ENCODE peak calls at places on chromosomes 16 and 17, in seven cellular contexts. One of them, this sample, is unnamed.
A peak's percentile ranks its signal among the peaks of the same experiment; 100 is the strongest.

GRCh38 chr17:59436900-59437299 is 105.4 kb downstream of the YPEL2 start:
- DNase-seq in astrocyte of the spinal cord: no peak
- DNase-seq in fibroblast of lung: no peak
- DNase-seq in B cell: no peak
- DNase-seq in RWPE1: no peak
- DNase-seq in sigmoid colon: no peak
- DNase-seq in tibial artery: no peak
- DNase-seq in this sample: no peak

GRCh38 chr16:66278111-66278531 is 88.4 kb upstream of the CDH5 start:
- DNase-seq in astrocyte of the spinal cord: no peak
- DNase-seq in fibroblast of lung: no peak
- DNase-seq in B cell: no peak
- DNase-seq in RWPE1: peak; percentile 75
- DNase-seq in sigmoid colon: peak; percentile 33
- DNase-seq in tibial artery: no peak
- DNase-seq in this sample: no peak

GRCh38 chr17:55421179-55421934 is at the start of gene MMD:
- DNase-seq in astrocyte of the spinal cord: no peak
- DNase-seq in fibroblast of lung: no peak
- DNase-seq in B cell: peak; percentile 42
- DNase-seq in RWPE1: peak; percentile 71
- DNase-seq in sigmoid colon: peak; percentile 78
- DNase-seq in tibial artery: no peak
- DNase-seq in this sample: peak; percentile 28

GRCh38 chr17:80263253-80264047 is 2.8 kb downstream of the RNF213 start:
- DNase-seq in astrocyte of the spinal cord: peak; percentile 82
- DNase-seq in fibroblast of lung: peak; percentile 94
- DNase-seq in B cell: peak; percentile 89
- DNase-seq in RWPE1: peak; percentile 42
- DNase-seq in sigmoid colon: peak; percentile 95
- DNase-seq in tibial artery: peak; percentile 90
- DNase-seq in this sample: peak; percentile 98

GRCh38 chr17:56752263-56752662 is 81.5 kb downstream of the C17orf67 start:
- DNase-seq in astrocyte of the spinal cord: no peak
- DNase-seq in fibroblast of lung: no peak
- DNase-seq in B cell: no peak
- DNase-seq in RWPE1: no peak
- DNase-seq in sigmoid colon: no peak
- DNase-seq in tibial artery: no peak
- DNase-seq in this sample: no peak

GRCh38 chr16:918741-919657 is 51.8 kb downstream of the LMF1 start:
- DNase-seq in astrocyte of the spinal cord: no peak
- DNase-seq in fibroblast of lung: no peak
- DNase-seq in B cell: no peak
- DNase-seq in RWPE1: no peak
- DNase-seq in sigmoid colon: no peak
- DNase-seq in tibial artery: no peak
- DNase-seq in this sample: no peak

GRCh38 chr16:1979271-1980025 is 1.8 kb downstream of the NOXO1 start:
- DNase-seq in astrocyte of the spinal cord: no peak
- DNase-seq in fibroblast of lung: no peak
- DNase-seq in B cell: peak; percentile 59
- DNase-seq in RWPE1: peak; percentile 69
- DNase-seq in sigmoid colon: no peak
- DNase-seq in tibial artery: no peak
- DNase-seq in this sample: peak; percentile 52

GRCh38 chr16:64626771-64627170 is 495.1 kb downstream of the CDH11 start:
- DNase-seq in astrocyte of the spinal cord: peak; percentile 10
- DNase-seq in fibroblast of lung: no peak
- DNase-seq in B cell: no peak
- DNase-seq in RWPE1: no peak
- DNase-seq in sigmoid colon: no peak
- DNase-seq in tibial artery: no peak
- DNase-seq in this sample: no peak

GRCh38 chr16:68737046-68737729 is at the start of gene CDH1:
- DNase-seq in astrocyte of the spinal cord: no peak
- DNase-seq in fibroblast of lung: no peak
- DNase-seq in B cell: peak; percentile 69
- DNase-seq in RWPE1: peak; percentile 99
- DNase-seq in sigmoid colon: no peak
- DNase-seq in tibial artery: no peak
- DNase-seq in this sample: peak; percentile 36

GRCh38 chr16:23711785-23712184 is 1.2 kb downstream of the ERN2 start:
- DNase-seq in astrocyte of the spinal cord: no peak
- DNase-seq in fibroblast of lung: no peak
- DNase-seq in B cell: no peak
- DNase-seq in RWPE1: no peak
- DNase-seq in sigmoid colon: no peak
- DNase-seq in tibial artery: no peak
- DNase-seq in this sample: no peak

GRCh38 chr16:70163596-70163995 is 10.0 kb upstream of the CLEC18C start:
- DNase-seq in astrocyte of the spinal cord: no peak
- DNase-seq in fibroblast of lung: no peak
- DNase-seq in B cell: no peak
- DNase-seq in RWPE1: no peak
- DNase-seq in sigmoid colon: no peak
- DNase-seq in tibial artery: no peak
- DNase-seq in this sample: no peak

GRCh38 chr17:7839890-7840260 is 5.9 kb downstream of the KDM6B start:
- DNase-seq in astrocyte of the spinal cord: peak; percentile 23
- DNase-seq in fibroblast of lung: peak; percentile 56
- DNase-seq in B cell: peak; percentile 24
- DNase-seq in RWPE1: no peak
- DNase-seq in sigmoid colon: peak; percentile 63
- DNase-seq in tibial artery: no peak
- DNase-seq in this sample: peak; percentile 68

GRCh38 chr17:63954402-63955063 is 18.2 kb downstream of the SCN4A start:
- DNase-seq in astrocyte of the spinal cord: no peak
- DNase-seq in fibroblast of lung: no peak
- DNase-seq in B cell: peak; percentile 81
- DNase-seq in RWPE1: no peak
- DNase-seq in sigmoid colon: no peak
- DNase-seq in tibial artery: no peak
- DNase-seq in this sample: peak; percentile 77

GRCh38 chr16:84526794-84527485 is 22.5 kb upstream of the MEAK7 start:
- DNase-seq in astrocyte of the spinal cord: peak; percentile 62
- DNase-seq in fibroblast of lung: peak; percentile 49
- DNase-seq in B cell: no peak
- DNase-seq in RWPE1: no peak
- DNase-seq in sigmoid colon: no peak
- DNase-seq in tibial artery: peak; percentile 38
- DNase-seq in this sample: no peak

GRCh38 chr17:16215965-16216316 is 607 bp upstream of the NCOR1 start:
- DNase-seq in astrocyte of the spinal cord: no peak
- DNase-seq in fibroblast of lung: no peak
- DNase-seq in B cell: no peak
- DNase-seq in RWPE1: no peak
- DNase-seq in sigmoid colon: no peak
- DNase-seq in tibial artery: peak; percentile 20
- DNase-seq in this sample: peak; percentile 42

GRCh38 chr17:78873519-78874340 is 29.3 kb downstream of the CEP295NL start:
- DNase-seq in astrocyte of the spinal cord: peak; percentile 82
- DNase-seq in fibroblast of lung: peak; percentile 62
- DNase-seq in B cell: no peak
- DNase-seq in RWPE1: no peak
- DNase-seq in sigmoid colon: no peak
- DNase-seq in tibial artery: no peak
- DNase-seq in this sample: no peak

GRCh38 chr16:52251495-52251894 is 295.4 kb downstream of the TOX3 start:
- DNase-seq in astrocyte of the spinal cord: no peak
- DNase-seq in fibroblast of lung: no peak
- DNase-seq in B cell: no peak
- DNase-seq in RWPE1: peak; percentile 38
- DNase-seq in sigmoid colon: no peak
- DNase-seq in tibial artery: no peak
- DNase-seq in this sample: no peak

GRCh38 chr17:73427198-73427597 is 115.4 kb upstream of the CDC42EP4 start:
- DNase-seq in astrocyte of the spinal cord: no peak
- DNase-seq in fibroblast of lung: no peak
- DNase-seq in B cell: no peak
- DNase-seq in RWPE1: no peak
- DNase-seq in sigmoid colon: no peak
- DNase-seq in tibial artery: no peak
- DNase-seq in this sample: no peak

GRCh38 chr16:57485916-57486857 is at the start of gene DOK4:
- DNase-seq in astrocyte of the spinal cord: peak; percentile 39
- DNase-seq in fibroblast of lung: peak; percentile 49
- DNase-seq in B cell: peak; percentile 98
- DNase-seq in RWPE1: peak; percentile 96
- DNase-seq in sigmoid colon: peak; percentile 88
- DNase-seq in tibial artery: peak; percentile 74
- DNase-seq in this sample: peak; percentile 81

GRCh38 chr17:72267601-72268000 is 146.8 kb downstream of the SOX9 start:
- DNase-seq in astrocyte of the spinal cord: no peak
- DNase-seq in fibroblast of lung: no peak
- DNase-seq in B cell: no peak
- DNase-seq in RWPE1: no peak
- DNase-seq in sigmoid colon: no peak
- DNase-seq in tibial artery: no peak
- DNase-seq in this sample: no peak

GRCh38 chr16:65071371-65072311 is 50.2 kb downstream of the CDH11 start:
- DNase-seq in astrocyte of the spinal cord: peak; percentile 56
- DNase-seq in fibroblast of lung: peak; percentile 73
- DNase-seq in B cell: no peak
- DNase-seq in RWPE1: no peak
- DNase-seq in sigmoid colon: peak; percentile 80
- DNase-seq in tibial artery: peak; percentile 75
- DNase-seq in this sample: no peak

GRCh38 chr16:8996891-8997290 is 33.2 kb upstream of the USP7 start:
- DNase-seq in astrocyte of the spinal cord: no peak
- DNase-seq in fibroblast of lung: no peak
- DNase-seq in B cell: no peak
- DNase-seq in RWPE1: no peak
- DNase-seq in sigmoid colon: no peak
- DNase-seq in tibial artery: no peak
- DNase-seq in this sample: peak; percentile 6

DNA sequence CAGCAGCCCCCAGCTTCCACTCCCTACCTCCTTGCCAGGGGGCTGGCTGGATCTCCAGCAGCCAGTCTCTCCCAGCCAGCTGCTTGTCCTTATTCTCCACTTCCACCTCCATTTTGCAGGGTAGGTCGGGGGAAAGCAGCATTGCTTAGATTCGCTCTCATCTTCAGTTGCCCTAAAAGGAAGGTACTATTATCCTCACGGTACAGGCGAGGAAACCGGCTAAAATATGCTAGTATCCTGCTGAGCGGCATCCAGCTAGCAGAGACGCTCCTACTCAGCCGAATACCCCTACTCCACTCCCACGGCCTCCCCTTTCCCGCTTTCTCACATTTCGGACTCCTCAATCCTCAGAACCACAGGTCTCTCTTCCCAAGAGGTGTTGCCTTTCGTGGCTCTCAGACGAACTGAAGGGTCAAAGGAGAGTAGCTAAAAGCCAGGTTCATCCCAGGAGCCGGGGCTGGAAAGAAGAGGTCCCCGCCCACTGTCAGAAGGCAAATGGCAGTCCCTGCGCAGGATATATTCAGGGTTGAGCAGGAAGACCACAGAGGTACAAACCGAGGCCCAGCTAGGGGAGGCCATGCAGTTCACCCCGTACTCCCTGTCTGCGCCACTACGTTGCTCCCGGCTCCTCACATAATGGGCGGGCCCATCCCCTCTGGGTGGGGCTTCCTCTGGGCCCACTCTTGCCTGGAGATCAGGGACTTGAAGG is 1.6 kb upstream of the RAB11FIP4 start:
- DNase-seq in astrocyte of the spinal cord: no peak
- DNase-seq in fibroblast of lung: no peak
- DNase-seq in B cell: no peak
- DNase-seq in RWPE1: no peak
- DNase-seq in sigmoid colon: no peak
- DNase-seq in tibial artery: no peak
- DNase-seq in this sample: no peak
- TF ChIP-seq CTCF in astrocyte of the spinal cord: no peak
- TF ChIP-seq CTCF in fibroblast of lung: no peak
- TF ChIP-seq CTCF in B cell: peak; percentile 36
- TF ChIP-seq CTCF in RWPE1: no peak
- TF ChIP-seq CTCF in sigmoid colon: no peak
- TF ChIP-seq CTCF in tibial artery: no peak
- TF ChIP-seq CTCF in this sample: peak; percentile 18

GRCh38 chr16:19680972-19681371 is 37.1 kb downstream of the KNOP1 start:
- DNase-seq in astrocyte of the spinal cord: no peak
- DNase-seq in fibroblast of lung: no peak
- DNase-seq in B cell: no peak
- DNase-seq in RWPE1: no peak
- DNase-seq in sigmoid colon: no peak
- DNase-seq in tibial artery: no peak
- DNase-seq in this sample: no peak
- TF ChIP-seq CTCF in astrocyte of the spinal cord: peak; percentile 15
- TF ChIP-seq CTCF in fibroblast of lung: no peak
- TF ChIP-seq CTCF in B cell: no peak
- TF ChIP-seq CTCF in RWPE1: no peak
- TF ChIP-seq CTCF in sigmoid colon: no peak
- TF ChIP-seq CTCF in tibial artery: no peak
- TF ChIP-seq CTCF in this sample: no peak

DNA sequence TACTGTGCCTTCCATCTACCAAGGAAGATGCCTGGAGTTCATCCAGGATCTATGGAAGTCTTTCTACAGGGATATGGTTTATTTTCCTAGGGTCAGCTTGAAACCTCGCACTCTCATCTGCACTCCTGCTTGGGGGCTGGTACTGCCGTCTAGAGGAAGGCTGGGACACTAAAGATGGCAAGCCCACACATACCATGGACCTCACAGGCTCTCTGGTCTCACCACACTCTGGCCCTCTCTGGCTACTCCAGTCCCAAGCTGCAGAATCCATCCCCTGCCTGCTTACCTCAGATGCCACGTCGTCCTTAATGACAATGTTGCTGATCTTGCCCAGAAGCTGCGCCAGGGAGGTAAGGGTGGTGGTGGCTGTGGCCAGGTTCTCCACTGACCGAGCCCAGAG is 2.1 kb upstream of the UNC119 start:
- DNase-seq in astrocyte of the spinal cord: no peak
- DNase-seq in fibroblast of lung: no peak
- DNase-seq in B cell: no peak
- DNase-seq in RWPE1: no peak
- DNase-seq in sigmoid colon: no peak
- DNase-seq in tibial artery: no peak
- DNase-seq in this sample: no peak
- TF ChIP-seq CTCF in astrocyte of the spinal cord: no peak
- TF ChIP-seq CTCF in fibroblast of lung: peak; percentile 40
- TF ChIP-seq CTCF in B cell: peak; percentile 24
- TF ChIP-seq CTCF in RWPE1: no peak
- TF ChIP-seq CTCF in sigmoid colon: no peak
- TF ChIP-seq CTCF in tibial artery: no peak
- TF ChIP-seq CTCF in this sample: no peak

GRCh38 chr16:80525420-80525819 is 15.4 kb upstream of the DYNLRB2 start:
- DNase-seq in astrocyte of the spinal cord: no peak
- DNase-seq in fibroblast of lung: no peak
- DNase-seq in B cell: no peak
- DNase-seq in RWPE1: no peak
- DNase-seq in sigmoid colon: no peak
- DNase-seq in tibial artery: no peak
- DNase-seq in this sample: no peak

GRCh38 chr16:80526418-80527061 is 14.3 kb upstream of the DYNLRB2 start:
- DNase-seq in astrocyte of the spinal cord: peak; percentile 69
- DNase-seq in fibroblast of lung: peak; percentile 69
- DNase-seq in B cell: peak; percentile 43
- DNase-seq in RWPE1: peak; percentile 52
- DNase-seq in sigmoid colon: no peak
- DNase-seq in tibial artery: no peak
- DNase-seq in this sample: peak; percentile 70

GRCh38 chr16:80530479-80530878 is 10.3 kb upstream of the DYNLRB2 start:
- DNase-seq in astrocyte of the spinal cord: no peak
- DNase-seq in fibroblast of lung: no peak
- DNase-seq in B cell: no peak
- DNase-seq in RWPE1: no peak
- DNase-seq in sigmoid colon: no peak
- DNase-seq in tibial artery: no peak
- DNase-seq in this sample: no peak

GRCh38 chr16:80527297-80527696 is 13.5 kb upstream of the DYNLRB2 start:
- DNase-seq in astrocyte of the spinal cord: peak; percentile 33
- DNase-seq in fibroblast of lung: peak; percentile 6
- DNase-seq in B cell: no peak
- DNase-seq in RWPE1: no peak
- DNase-seq in sigmoid colon: no peak
- DNase-seq in tibial artery: no peak
- DNase-seq in this sample: peak; percentile 72
- TF ChIP-seq CTCF in astrocyte of the spinal cord: peak; percentile 64
- TF ChIP-seq CTCF in fibroblast of lung: peak; percentile 37
- TF ChIP-seq CTCF in B cell: no peak
- TF ChIP-seq CTCF in RWPE1: no peak
- TF ChIP-seq CTCF in sigmoid colon: no peak
- TF ChIP-seq CTCF in tibial artery: no peak
- TF ChIP-seq CTCF in this sample: peak; percentile 79